ENCODE peak calls at places on chromosomes 5 and 9, in six cellular contexts. C is GM12878, K is A549, U is upper lobe of left lung, E is K562, Z is HepG2. S is an unnamed sample.
A peak's percentile ranks its signal among the peaks of the same experiment; 100 is the strongest.

GRCh38 chr9:83027153-83027867 is 35.6 kb downstream of the RASEF start:
- ATAC-seq in C (no peak), K (peak; percentile 98), U (no peak), E (no peak), Z (no peak), S (no peak)

GRCh38 chr5:110439280-110439679 is 287.2 kb downstream of the TMEM232 start:
- ATAC-seq in C (no peak), K (no peak), U (no peak), E (no peak), Z (no peak), S (no peak)

GRCh38 chr5:157245477-157245876 is 20.4 kb upstream of the CYFIP2 start:
- ATAC-seq in C (no peak), K (peak; percentile 66), U (no peak), E (no peak), Z (no peak), S (no peak)

GRCh38 chr5:36066540-36067210 is at the start of gene UGT3A2:
- ATAC-seq in C (no peak), K (no peak), U (peak; percentile 14), E (no peak), Z (peak; percentile 73), S (no peak)

GRCh38 chr5:116557669-116558271 is 16.9 kb downstream of the SEMA6A start:
- ATAC-seq in C (peak; percentile 65), K (peak; percentile 73), U (no peak), E (peak; percentile 75), Z (peak; percentile 60), S (no peak)

GRCh38 chr9:124869986-124870560 is 8.1 kb downstream of the ARPC5L start:
- ATAC-seq in C (peak; percentile 52), K (no peak), U (no peak), E (peak; percentile 20), Z (peak; percentile 5), S (no peak)

GRCh38 chr9:121604654-121605053 is 46.8 kb upstream of the DAB2IP start:
- ATAC-seq in C (no peak), K (no peak), U (no peak), E (no peak), Z (peak; percentile 19), S (no peak)

GRCh38 chr9:75414367-75415160 is 326.2 kb downstream of the OSTF1 start:
- ATAC-seq in C (no peak), K (no peak), U (peak; percentile 67), E (no peak), Z (no peak), S (peak; percentile 41)

GRCh38 chr9:98210435-98210834 is 18.0 kb upstream of the CORO2A start:
- ATAC-seq in C (no peak), K (no peak), U (no peak), E (no peak), Z (no peak), S (no peak)

GRCh38 chr5:124132843-124133242 is 613.6 kb downstream of the ZNF608 start:
- ATAC-seq in C (no peak), K (no peak), U (no peak), E (no peak), Z (no peak), S (no peak)

GRCh38 chr5:173229966-173230740 is 4.9 kb downstream of the NKX2-5 start:
- ATAC-seq in C (no peak), K (no peak), U (no peak), E (no peak), Z (no peak), S (no peak)

GRCh38 chr5:142152383-142152730 is 43.8 kb downstream of the NDFIP1 start:
- ATAC-seq in C (no peak), K (no peak), U (no peak), E (peak; percentile 46), Z (no peak), S (no peak)

GRCh38 chr9:130243015-130243881 is 22.3 kb upstream of the HMCN2 start:
- ATAC-seq in C (peak; percentile 82), K (peak; percentile 55), U (peak; percentile 84), E (peak; percentile 82), Z (peak; percentile 71), S (peak; percentile 60)

GRCh38 chr9:109143881-109144562 is 23.0 kb downstream of the FRRS1L start:
- ATAC-seq in C (peak; percentile 100), K (peak; percentile 90), U (no peak), E (peak; percentile 97), Z (peak; percentile 92), S (no peak)

GRCh38 chr5:159825551-159826051 is 90.7 kb upstream of the ADRA1B start:
- ATAC-seq in C (peak; percentile 55), K (peak; percentile 16), U (peak; percentile 70), E (no peak), Z (no peak), S (no peak)

GRCh38 chr9:84277646-84278045 is 62.9 kb downstream of the SLC28A3 start:
- ATAC-seq in C (no peak), K (no peak), U (no peak), E (no peak), Z (no peak), S (no peak)

GRCh38 chr5:5342784-5343183 is 79.7 kb upstream of the ICE1 start:
- ATAC-seq in C (no peak), K (peak; percentile 21), U (peak; percentile 73), E (no peak), Z (no peak), S (no peak)

GRCh38 chr5:38827525-38827924 is 18.3 kb upstream of the OSMR start:
- ATAC-seq in C (no peak), K (no peak), U (no peak), E (no peak), Z (no peak), S (no peak)

GRCh38 chr5:170752257-170753215 is 31.0 kb upstream of the GABRP start:
- ATAC-seq in C (no peak), K (no peak), U (no peak), E (no peak), Z (no peak), S (no peak)

GRCh38 chr5:142810081-142810480 is 39.9 kb downstream of the ARHGAP26 start:
- ATAC-seq in C (no peak), K (no peak), U (no peak), E (no peak), Z (no peak), S (no peak)

GRCh38 chr9:35056571-35057270 is 15.7 kb downstream of the VCP start:
- ATAC-seq in C (peak; percentile 11), K (peak; percentile 43), U (no peak), E (no peak), Z (peak; percentile 37), S (no peak)

GRCh38 chr5:36877667-36878420 is 1.3 kb downstream of the NIPBL start:
- ATAC-seq in C (peak; percentile 15), K (no peak), U (no peak), E (peak; percentile 7), Z (no peak), S (no peak)

GRCh38 chr9:121350993-121351561 is 19.0 kb downstream of the STOM start:
- ATAC-seq in C (no peak), K (peak; percentile 41), U (peak; percentile 76), E (peak; percentile 83), Z (no peak), S (peak; percentile 78)

GRCh38 chr5:130502702-130503101 is 598.4 kb downstream of the CHSY3 start:
- ATAC-seq in C (no peak), K (no peak), U (no peak), E (no peak), Z (no peak), S (no peak)

GRCh38 chr5:81408496-81408895 is 14.6 kb upstream of the ACOT12 start:
- ATAC-seq in C (no peak), K (no peak), U (no peak), E (no peak), Z (no peak), S (no peak)

GRCh38 chr5:151071021-151071420 is 9.8 kb downstream of the TNIP1 start:
- ATAC-seq in C (no peak), K (no peak), U (no peak), E (no peak), Z (no peak), S (no peak)

GRCh38 chr5:179680014-179680779 is 637 bp downstream of the CBY3 start:
- ATAC-seq in C (no peak), K (no peak), U (no peak), E (no peak), Z (peak; percentile 83), S (no peak)

GRCh38 chr9:134061688-134062371 is 6.0 kb downstream of the BRD3 start:
- ATAC-seq in C (no peak), K (no peak), U (no peak), E (no peak), Z (no peak), S (no peak)

GRCh38 chr5:67935908-67936573 is 279.5 kb upstream of the PIK3R1 start:
- ATAC-seq in C (no peak), K (no peak), U (peak; percentile 19), E (no peak), Z (no peak), S (no peak)

GRCh38 chr5:122164070-122164435 is 34.7 kb downstream of the ZNF474 start:
- ATAC-seq in C (no peak), K (peak; percentile 64), U (no peak), E (no peak), Z (no peak), S (no peak)

GRCh38 chr5:10126900-10127299 is 122.8 kb downstream of the ATPSCKMT start:
- ATAC-seq in C (no peak), K (no peak), U (peak; percentile 20), E (peak; percentile 39), Z (no peak), S (no peak)

GRCh38 chr5:10123254-10123989 is 126.3 kb downstream of the ATPSCKMT start:
- ATAC-seq in C (no peak), K (no peak), U (no peak), E (no peak), Z (no peak), S (no peak)

GRCh38 chr5:10120934-10121333 is 128.8 kb downstream of the ATPSCKMT start:
- ATAC-seq in C (no peak), K (no peak), U (no peak), E (no peak), Z (no peak), S (no peak)

GRCh38 chr5:10124287-10124686 is 125.4 kb downstream of the ATPSCKMT start:
- ATAC-seq in C (no peak), K (no peak), U (no peak), E (no peak), Z (no peak), S (no peak)
- TF ChIP-seq EP300 in C (no peak), K (no peak), U (no peak), E (no peak), Z (no peak), S (no peak)

GRCh38 chr9:22211588-22212360 is 202.7 kb upstream of the CDKN2B start:
- ATAC-seq in C (no peak), K (peak; percentile 88), U (peak; percentile 84), E (no peak), Z (peak; percentile 83), S (no peak)
- TF ChIP-seq EP300 in C (no peak), K (peak; percentile 65), U (no peak), E (no peak), Z (no peak), S (no peak)

DNA sequence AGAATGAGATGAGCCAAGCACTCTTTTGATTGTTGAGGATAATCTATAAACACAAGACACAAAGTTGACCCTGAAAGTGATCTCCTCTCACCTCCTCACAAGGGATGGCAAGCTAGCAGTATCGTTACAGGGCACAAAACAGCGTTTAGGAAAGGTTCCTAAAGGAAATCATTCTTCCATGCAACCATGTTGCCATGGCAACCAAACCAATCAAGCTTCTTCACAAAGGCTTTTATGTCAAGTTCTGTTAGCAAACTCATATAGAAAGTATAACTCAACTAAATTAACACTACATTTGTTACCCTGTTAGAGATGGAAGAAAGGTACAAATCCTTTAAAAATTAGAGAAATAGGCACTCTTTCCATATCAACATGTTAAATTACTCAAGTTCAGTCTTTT is 1016.8 kb upstream of the DMAC1 start:
- ATAC-seq in C (peak; percentile 26), K (no peak), U (no peak), E (no peak), Z (no peak), S (no peak)
- TF ChIP-seq EP300 in C (no peak), K (no peak), U (no peak), E (no peak), Z (no peak), S (no peak)

GRCh38 chr9:120265791-120266190 is 314.2 kb downstream of the CDK5RAP2 start:
- ATAC-seq in C (no peak), K (no peak), U (no peak), E (no peak), Z (no peak), S (no peak)
- TF ChIP-seq EP300 in C (no peak), K (no peak), U (no peak), E (no peak), Z (no peak), S (no peak)

S was measured in gastroesophageal sphincter.